ENCODE peak calls at places on chromosomes 1 and 21, in ten cellular contexts. One of them, this sample, is unnamed.

GRCh38 chr1:201711811-201712210 is 117.1 kb upstream of the IPO9 start:
- DNase-seq in GM12892: no peak
- DNase-seq in CD8-positive, alpha-beta memory T cell: no peak
- DNase-seq in activated naive CD4-positive, alpha-beta T cell treated with anti-CD3 and anti-CD28 coated beads, Interleukin-2, amount 10 ng/mL, durations not matched to agents 7 days and 5 days: no peak
- DNase-seq in lung microvascular endothelial cell: no peak
- DNase-seq in NCI-H1105 treated with DMSO at 0.1 percent for 48 hours: no peak
- DNase-seq in aorta: no peak
- DNase-seq in H4: no peak
- DNase-seq in stimulated activated CD8-positive, alpha-beta memory T cell treated with anti-CD3 and anti-CD28 coated beads, Interleukin-7, amount 100 ng/mL, for 24 hours: no peak
- DNase-seq in endothelial cell: no peak
- DNase-seq in this sample: no peak

GRCh38 chr1:114509596-114510234 is 1.3 kb downstream of the TRIM33 start:
- DNase-seq in CD8-positive, alpha-beta memory T cell: no peak
- DNase-seq in NCI-H1105 treated with DMSO at 0.1 percent for 48 hours: peak; percentile 16
- DNase-seq in activated naive CD4-positive, alpha-beta T cell treated with anti-CD3 and anti-CD28 coated beads, Interleukin-2, amount 10 ng/mL, durations not matched to agents 7 days and 5 days: no peak
- DNase-seq in H4: no peak
- DNase-seq in aorta: no peak
- DNase-seq in stimulated activated CD8-positive, alpha-beta memory T cell treated with anti-CD3 and anti-CD28 coated beads, Interleukin-7, amount 100 ng/mL, for 24 hours: no peak
- DNase-seq in GM12892: no peak
- DNase-seq in lung microvascular endothelial cell: peak; percentile 3
- DNase-seq in endothelial cell: no peak
- DNase-seq in this sample: peak; percentile 21

GRCh38 chr1:180609643-180610555 is 21.9 kb upstream of the XPR1 start:
- DNase-seq in endothelial cell: no peak
- DNase-seq in NCI-H1105 treated with DMSO at 0.1 percent for 48 hours: no peak
- DNase-seq in CD8-positive, alpha-beta memory T cell: no peak
- DNase-seq in activated naive CD4-positive, alpha-beta T cell treated with anti-CD3 and anti-CD28 coated beads, Interleukin-2, amount 10 ng/mL, durations not matched to agents 7 days and 5 days: no peak
- DNase-seq in stimulated activated CD8-positive, alpha-beta memory T cell treated with anti-CD3 and anti-CD28 coated beads, Interleukin-7, amount 100 ng/mL, for 24 hours: no peak
- DNase-seq in H4: no peak
- DNase-seq in aorta: no peak
- DNase-seq in GM12892: no peak
- DNase-seq in lung microvascular endothelial cell: no peak
- DNase-seq in this sample: no peak

GRCh38 chr21:38804030-38804616 is 1.6 kb upstream of the ETS2 start:
- DNase-seq in CD8-positive, alpha-beta memory T cell: no peak
- DNase-seq in aorta: no peak
- DNase-seq in lung microvascular endothelial cell: no peak
- DNase-seq in H4: no peak
- DNase-seq in GM12892: no peak
- DNase-seq in endothelial cell: no peak
- DNase-seq in NCI-H1105 treated with DMSO at 0.1 percent for 48 hours: no peak
- DNase-seq in stimulated activated CD8-positive, alpha-beta memory T cell treated with anti-CD3 and anti-CD28 coated beads, Interleukin-7, amount 100 ng/mL, for 24 hours: no peak
- DNase-seq in activated naive CD4-positive, alpha-beta T cell treated with anti-CD3 and anti-CD28 coated beads, Interleukin-2, amount 10 ng/mL, durations not matched to agents 7 days and 5 days: no peak
- DNase-seq in this sample: no peak

GRCh38 chr1:54193453-54193852 is 6.4 kb downstream of the CYB5RL start:
- DNase-seq in lung microvascular endothelial cell: no peak
- DNase-seq in aorta: no peak
- DNase-seq in H4: no peak
- DNase-seq in endothelial cell: no peak
- DNase-seq in NCI-H1105 treated with DMSO at 0.1 percent for 48 hours: no peak
- DNase-seq in CD8-positive, alpha-beta memory T cell: no peak
- DNase-seq in GM12892: no peak
- DNase-seq in activated naive CD4-positive, alpha-beta T cell treated with anti-CD3 and anti-CD28 coated beads, Interleukin-2, amount 10 ng/mL, durations not matched to agents 7 days and 5 days: no peak
- DNase-seq in stimulated activated CD8-positive, alpha-beta memory T cell treated with anti-CD3 and anti-CD28 coated beads, Interleukin-7, amount 100 ng/mL, for 24 hours: no peak
- DNase-seq in this sample: no peak

GRCh38 chr21:29613021-29613420 is 314.3 kb downstream of the BACH1 start:
- DNase-seq in H4: no peak
- DNase-seq in endothelial cell: no peak
- DNase-seq in NCI-H1105 treated with DMSO at 0.1 percent for 48 hours: no peak
- DNase-seq in activated naive CD4-positive, alpha-beta T cell treated with anti-CD3 and anti-CD28 coated beads, Interleukin-2, amount 10 ng/mL, durations not matched to agents 7 days and 5 days: no peak
- DNase-seq in CD8-positive, alpha-beta memory T cell: no peak
- DNase-seq in stimulated activated CD8-positive, alpha-beta memory T cell treated with anti-CD3 and anti-CD28 coated beads, Interleukin-7, amount 100 ng/mL, for 24 hours: no peak
- DNase-seq in lung microvascular endothelial cell: no peak
- DNase-seq in GM12892: no peak
- DNase-seq in aorta: no peak
- DNase-seq in this sample: no peak

GRCh38 chr21:44259082-44259705 is 2.5 kb downstream of the DNMT3L start:
- DNase-seq in stimulated activated CD8-positive, alpha-beta memory T cell treated with anti-CD3 and anti-CD28 coated beads, Interleukin-7, amount 100 ng/mL, for 24 hours: no peak
- DNase-seq in lung microvascular endothelial cell: no peak
- DNase-seq in endothelial cell: no peak
- DNase-seq in NCI-H1105 treated with DMSO at 0.1 percent for 48 hours: no peak
- DNase-seq in GM12892: peak; percentile 2
- DNase-seq in aorta: peak; percentile 59
- DNase-seq in CD8-positive, alpha-beta memory T cell: no peak
- DNase-seq in activated naive CD4-positive, alpha-beta T cell treated with anti-CD3 and anti-CD28 coated beads, Interleukin-2, amount 10 ng/mL, durations not matched to agents 7 days and 5 days: peak; percentile 7
- DNase-seq in H4: no peak
- DNase-seq in this sample: no peak

GRCh38 chr1:202964755-202965440 is 2.2 kb downstream of the CYB5R1 start:
- DNase-seq in GM12892: no peak
- DNase-seq in lung microvascular endothelial cell: no peak
- DNase-seq in NCI-H1105 treated with DMSO at 0.1 percent for 48 hours: peak; percentile 98
- DNase-seq in activated naive CD4-positive, alpha-beta T cell treated with anti-CD3 and anti-CD28 coated beads, Interleukin-2, amount 10 ng/mL, durations not matched to agents 7 days and 5 days: no peak
- DNase-seq in CD8-positive, alpha-beta memory T cell: no peak
- DNase-seq in endothelial cell: no peak
- DNase-seq in H4: no peak
- DNase-seq in stimulated activated CD8-positive, alpha-beta memory T cell treated with anti-CD3 and anti-CD28 coated beads, Interleukin-7, amount 100 ng/mL, for 24 hours: no peak
- DNase-seq in aorta: no peak
- DNase-seq in this sample: no peak

GRCh38 chr1:117967900-117968299 is 38.4 kb downstream of the WDR3 start:
- DNase-seq in aorta: no peak
- DNase-seq in stimulated activated CD8-positive, alpha-beta memory T cell treated with anti-CD3 and anti-CD28 coated beads, Interleukin-7, amount 100 ng/mL, for 24 hours: no peak
- DNase-seq in lung microvascular endothelial cell: no peak
- DNase-seq in endothelial cell: no peak
- DNase-seq in GM12892: no peak
- DNase-seq in NCI-H1105 treated with DMSO at 0.1 percent for 48 hours: peak; percentile 89
- DNase-seq in activated naive CD4-positive, alpha-beta T cell treated with anti-CD3 and anti-CD28 coated beads, Interleukin-2, amount 10 ng/mL, durations not matched to agents 7 days and 5 days: no peak
- DNase-seq in CD8-positive, alpha-beta memory T cell: no peak
- DNase-seq in H4: peak; percentile 55
- DNase-seq in this sample: no peak

GRCh38 chr1:208962867-208963266 is 620.6 kb upstream of the CAMK1G start:
- DNase-seq in NCI-H1105 treated with DMSO at 0.1 percent for 48 hours: no peak
- DNase-seq in aorta: no peak
- DNase-seq in CD8-positive, alpha-beta memory T cell: no peak
- DNase-seq in endothelial cell: no peak
- DNase-seq in stimulated activated CD8-positive, alpha-beta memory T cell treated with anti-CD3 and anti-CD28 coated beads, Interleukin-7, amount 100 ng/mL, for 24 hours: no peak
- DNase-seq in H4: no peak
- DNase-seq in lung microvascular endothelial cell: no peak
- DNase-seq in activated naive CD4-positive, alpha-beta T cell treated with anti-CD3 and anti-CD28 coated beads, Interleukin-2, amount 10 ng/mL, durations not matched to agents 7 days and 5 days: no peak
- DNase-seq in GM12892: no peak
- DNase-seq in this sample: no peak

GRCh38 chr1:173894189-173894588 is 22.9 kb downstream of the SERPINC1 start:
- DNase-seq in stimulated activated CD8-positive, alpha-beta memory T cell treated with anti-CD3 and anti-CD28 coated beads, Interleukin-7, amount 100 ng/mL, for 24 hours: no peak
- DNase-seq in H4: no peak
- DNase-seq in activated naive CD4-positive, alpha-beta T cell treated with anti-CD3 and anti-CD28 coated beads, Interleukin-2, amount 10 ng/mL, durations not matched to agents 7 days and 5 days: no peak
- DNase-seq in GM12892: no peak
- DNase-seq in endothelial cell: no peak
- DNase-seq in aorta: no peak
- DNase-seq in NCI-H1105 treated with DMSO at 0.1 percent for 48 hours: no peak
- DNase-seq in CD8-positive, alpha-beta memory T cell: no peak
- DNase-seq in lung microvascular endothelial cell: no peak
- DNase-seq in this sample: no peak

GRCh38 chr1:11940260-11940921 is 5.9 kb downstream of the PLOD1 start:
- DNase-seq in lung microvascular endothelial cell: no peak
- DNase-seq in NCI-H1105 treated with DMSO at 0.1 percent for 48 hours: no peak
- DNase-seq in aorta: no peak
- DNase-seq in stimulated activated CD8-positive, alpha-beta memory T cell treated with anti-CD3 and anti-CD28 coated beads, Interleukin-7, amount 100 ng/mL, for 24 hours: no peak
- DNase-seq in GM12892: no peak
- DNase-seq in CD8-positive, alpha-beta memory T cell: no peak
- DNase-seq in activated naive CD4-positive, alpha-beta T cell treated with anti-CD3 and anti-CD28 coated beads, Interleukin-2, amount 10 ng/mL, durations not matched to agents 7 days and 5 days: no peak
- DNase-seq in H4: no peak
- DNase-seq in endothelial cell: no peak
- DNase-seq in this sample: no peak

GRCh38 chr21:33642896-33643657 is 776 bp downstream of the ITSN1 start:
- DNase-seq in GM12892: peak; percentile 21
- DNase-seq in H4: no peak
- DNase-seq in CD8-positive, alpha-beta memory T cell: peak; percentile 2
- DNase-seq in aorta: peak; percentile 85
- DNase-seq in NCI-H1105 treated with DMSO at 0.1 percent for 48 hours: no peak
- DNase-seq in endothelial cell: no peak
- DNase-seq in stimulated activated CD8-positive, alpha-beta memory T cell treated with anti-CD3 and anti-CD28 coated beads, Interleukin-7, amount 100 ng/mL, for 24 hours: no peak
- DNase-seq in lung microvascular endothelial cell: peak; percentile 39
- DNase-seq in activated naive CD4-positive, alpha-beta T cell treated with anti-CD3 and anti-CD28 coated beads, Interleukin-2, amount 10 ng/mL, durations not matched to agents 7 days and 5 days: peak; percentile 34
- DNase-seq in this sample: peak; percentile 45

GRCh38 chr1:77888429-77889239 is at the start of gene NEXN:
- DNase-seq in activated naive CD4-positive, alpha-beta T cell treated with anti-CD3 and anti-CD28 coated beads, Interleukin-2, amount 10 ng/mL, durations not matched to agents 7 days and 5 days: peak; percentile 24
- DNase-seq in H4: peak; percentile 31
- DNase-seq in CD8-positive, alpha-beta memory T cell: no peak
- DNase-seq in aorta: peak; percentile 94
- DNase-seq in lung microvascular endothelial cell: peak; percentile 68
- DNase-seq in GM12892: peak; percentile 36
- DNase-seq in stimulated activated CD8-positive, alpha-beta memory T cell treated with anti-CD3 and anti-CD28 coated beads, Interleukin-7, amount 100 ng/mL, for 24 hours: no peak
- DNase-seq in endothelial cell: peak; percentile 75
- DNase-seq in NCI-H1105 treated with DMSO at 0.1 percent for 48 hours: peak; percentile 55
- DNase-seq in this sample: peak; percentile 5

GRCh38 chr1:32486463-32487113 is 21.7 kb downstream of the ZBTB8B start:
- DNase-seq in stimulated activated CD8-positive, alpha-beta memory T cell treated with anti-CD3 and anti-CD28 coated beads, Interleukin-7, amount 100 ng/mL, for 24 hours: no peak
- DNase-seq in lung microvascular endothelial cell: no peak
- DNase-seq in CD8-positive, alpha-beta memory T cell: no peak
- DNase-seq in GM12892: no peak
- DNase-seq in activated naive CD4-positive, alpha-beta T cell treated with anti-CD3 and anti-CD28 coated beads, Interleukin-2, amount 10 ng/mL, durations not matched to agents 7 days and 5 days: no peak
- DNase-seq in endothelial cell: no peak
- DNase-seq in NCI-H1105 treated with DMSO at 0.1 percent for 48 hours: no peak
- DNase-seq in H4: no peak
- DNase-seq in aorta: no peak
- DNase-seq in this sample: no peak

GRCh38 chr1:8016244-8017241 is 9.6 kb downstream of the ERRFI1 start:
- DNase-seq in stimulated activated CD8-positive, alpha-beta memory T cell treated with anti-CD3 and anti-CD28 coated beads, Interleukin-7, amount 100 ng/mL, for 24 hours: no peak
- DNase-seq in lung microvascular endothelial cell: peak; percentile 32
- DNase-seq in H4: no peak
- DNase-seq in GM12892: no peak
- DNase-seq in aorta: no peak
- DNase-seq in endothelial cell: no peak
- DNase-seq in CD8-positive, alpha-beta memory T cell: no peak
- DNase-seq in NCI-H1105 treated with DMSO at 0.1 percent for 48 hours: peak; percentile 26
- DNase-seq in activated naive CD4-positive, alpha-beta T cell treated with anti-CD3 and anti-CD28 coated beads, Interleukin-2, amount 10 ng/mL, durations not matched to agents 7 days and 5 days: no peak
- DNase-seq in this sample: no peak

GRCh38 chr1:202013601-202014000 is 3.2 kb downstream of the ELF3 start:
- DNase-seq in aorta: no peak
- DNase-seq in H4: no peak
- DNase-seq in endothelial cell: no peak
- DNase-seq in GM12892: no peak
- DNase-seq in NCI-H1105 treated with DMSO at 0.1 percent for 48 hours: no peak
- DNase-seq in CD8-positive, alpha-beta memory T cell: no peak
- DNase-seq in stimulated activated CD8-positive, alpha-beta memory T cell treated with anti-CD3 and anti-CD28 coated beads, Interleukin-7, amount 100 ng/mL, for 24 hours: no peak
- DNase-seq in activated naive CD4-positive, alpha-beta T cell treated with anti-CD3 and anti-CD28 coated beads, Interleukin-2, amount 10 ng/mL, durations not matched to agents 7 days and 5 days: no peak
- DNase-seq in lung microvascular endothelial cell: no peak
- DNase-seq in this sample: no peak

GRCh38 chr1:28437260-28437923 is 67.9 kb downstream of the PHACTR4 start:
- DNase-seq in lung microvascular endothelial cell: peak; percentile 77
- DNase-seq in GM12892: no peak
- DNase-seq in CD8-positive, alpha-beta memory T cell: no peak
- DNase-seq in activated naive CD4-positive, alpha-beta T cell treated with anti-CD3 and anti-CD28 coated beads, Interleukin-2, amount 10 ng/mL, durations not matched to agents 7 days and 5 days: no peak
- DNase-seq in aorta: no peak
- DNase-seq in H4: peak; percentile 84
- DNase-seq in endothelial cell: no peak
- DNase-seq in NCI-H1105 treated with DMSO at 0.1 percent for 48 hours: no peak
- DNase-seq in stimulated activated CD8-positive, alpha-beta memory T cell treated with anti-CD3 and anti-CD28 coated beads, Interleukin-7, amount 100 ng/mL, for 24 hours: no peak
- DNase-seq in this sample: peak; percentile 65

GRCh38 chr1:145878724-145879123 is 6.9 kb downstream of the ANKRD35 start:
- DNase-seq in lung microvascular endothelial cell: no peak
- DNase-seq in CD8-positive, alpha-beta memory T cell: no peak
- DNase-seq in activated naive CD4-positive, alpha-beta T cell treated with anti-CD3 and anti-CD28 coated beads, Interleukin-2, amount 10 ng/mL, durations not matched to agents 7 days and 5 days: no peak
- DNase-seq in GM12892: no peak
- DNase-seq in stimulated activated CD8-positive, alpha-beta memory T cell treated with anti-CD3 and anti-CD28 coated beads, Interleukin-7, amount 100 ng/mL, for 24 hours: no peak
- DNase-seq in NCI-H1105 treated with DMSO at 0.1 percent for 48 hours: no peak
- DNase-seq in H4: no peak
- DNase-seq in endothelial cell: no peak
- DNase-seq in aorta: no peak
- DNase-seq in this sample: no peak

GRCh38 chr1:110291241-110292030 is 47.7 kb upstream of the RBM15 start:
- DNase-seq in lung microvascular endothelial cell: no peak
- DNase-seq in NCI-H1105 treated with DMSO at 0.1 percent for 48 hours: no peak
- DNase-seq in H4: no peak
- DNase-seq in aorta: no peak
- DNase-seq in CD8-positive, alpha-beta memory T cell: no peak
- DNase-seq in GM12892: no peak
- DNase-seq in stimulated activated CD8-positive, alpha-beta memory T cell treated with anti-CD3 and anti-CD28 coated beads, Interleukin-7, amount 100 ng/mL, for 24 hours: no peak
- DNase-seq in activated naive CD4-positive, alpha-beta T cell treated with anti-CD3 and anti-CD28 coated beads, Interleukin-2, amount 10 ng/mL, durations not matched to agents 7 days and 5 days: no peak
- DNase-seq in endothelial cell: no peak
- DNase-seq in this sample: no peak

GRCh38 chr1:190169311-190170067 is 308.2 kb downstream of the BRINP3 start:
- DNase-seq in stimulated activated CD8-positive, alpha-beta memory T cell treated with anti-CD3 and anti-CD28 coated beads, Interleukin-7, amount 100 ng/mL, for 24 hours: no peak
- DNase-seq in NCI-H1105 treated with DMSO at 0.1 percent for 48 hours: no peak
- DNase-seq in lung microvascular endothelial cell: no peak
- DNase-seq in CD8-positive, alpha-beta memory T cell: no peak
- DNase-seq in activated naive CD4-positive, alpha-beta T cell treated with anti-CD3 and anti-CD28 coated beads, Interleukin-2, amount 10 ng/mL, durations not matched to agents 7 days and 5 days: no peak
- DNase-seq in GM12892: no peak
- DNase-seq in endothelial cell: no peak
- DNase-seq in H4: peak; percentile 7
- DNase-seq in aorta: no peak
- DNase-seq in this sample: no peak

GRCh38 chr1:233143266-233143665 is 152.3 kb downstream of the PCNX2 start:
- DNase-seq in NCI-H1105 treated with DMSO at 0.1 percent for 48 hours: no peak
- DNase-seq in activated naive CD4-positive, alpha-beta T cell treated with anti-CD3 and anti-CD28 coated beads, Interleukin-2, amount 10 ng/mL, durations not matched to agents 7 days and 5 days: no peak
- DNase-seq in GM12892: no peak
- DNase-seq in H4: no peak
- DNase-seq in endothelial cell: no peak
- DNase-seq in stimulated activated CD8-positive, alpha-beta memory T cell treated with anti-CD3 and anti-CD28 coated beads, Interleukin-7, amount 100 ng/mL, for 24 hours: no peak
- DNase-seq in lung microvascular endothelial cell: no peak
- DNase-seq in aorta: no peak
- DNase-seq in CD8-positive, alpha-beta memory T cell: no peak
- DNase-seq in this sample: no peak

GRCh38 chr1:87826639-87827345 is 498.1 kb downstream of the LMO4 start:
- DNase-seq in lung microvascular endothelial cell: peak; percentile 64
- DNase-seq in endothelial cell: no peak
- DNase-seq in H4: peak; percentile 90
- DNase-seq in activated naive CD4-positive, alpha-beta T cell treated with anti-CD3 and anti-CD28 coated beads, Interleukin-2, amount 10 ng/mL, durations not matched to agents 7 days and 5 days: no peak
- DNase-seq in aorta: no peak
- DNase-seq in stimulated activated CD8-positive, alpha-beta memory T cell treated with anti-CD3 and anti-CD28 coated beads, Interleukin-7, amount 100 ng/mL, for 24 hours: no peak
- DNase-seq in GM12892: peak; percentile 11
- DNase-seq in NCI-H1105 treated with DMSO at 0.1 percent for 48 hours: no peak
- DNase-seq in CD8-positive, alpha-beta memory T cell: no peak
- DNase-seq in this sample: no peak

GRCh38 chr21:28342229-28342810 is 650.4 kb downstream of the LTN1 start:
- DNase-seq in H4: no peak
- DNase-seq in NCI-H1105 treated with DMSO at 0.1 percent for 48 hours: no peak
- DNase-seq in activated naive CD4-positive, alpha-beta T cell treated with anti-CD3 and anti-CD28 coated beads, Interleukin-2, amount 10 ng/mL, durations not matched to agents 7 days and 5 days: no peak
- DNase-seq in endothelial cell: no peak
- DNase-seq in CD8-positive, alpha-beta memory T cell: no peak
- DNase-seq in lung microvascular endothelial cell: no peak
- DNase-seq in aorta: no peak
- DNase-seq in stimulated activated CD8-positive, alpha-beta memory T cell treated with anti-CD3 and anti-CD28 coated beads, Interleukin-7, amount 100 ng/mL, for 24 hours: no peak
- DNase-seq in GM12892: no peak
- DNase-seq in this sample: no peak

GRCh38 chr1:231099311-231099710 is 59.3 kb upstream of the FAM89A start:
- DNase-seq in NCI-H1105 treated with DMSO at 0.1 percent for 48 hours: no peak
- DNase-seq in stimulated activated CD8-positive, alpha-beta memory T cell treated with anti-CD3 and anti-CD28 coated beads, Interleukin-7, amount 100 ng/mL, for 24 hours: no peak
- DNase-seq in GM12892: no peak
- DNase-seq in endothelial cell: no peak
- DNase-seq in aorta: no peak
- DNase-seq in activated naive CD4-positive, alpha-beta T cell treated with anti-CD3 and anti-CD28 coated beads, Interleukin-2, amount 10 ng/mL, durations not matched to agents 7 days and 5 days: no peak
- DNase-seq in H4: no peak
- DNase-seq in lung microvascular endothelial cell: no peak
- DNase-seq in CD8-positive, alpha-beta memory T cell: no peak
- DNase-seq in this sample: no peak

GRCh38 chr21:27423073-27423472 is 456.2 kb upstream of the ADAMTS5 start:
- DNase-seq in aorta: peak; percentile 88
- DNase-seq in lung microvascular endothelial cell: no peak
- DNase-seq in GM12892: no peak
- DNase-seq in activated naive CD4-positive, alpha-beta T cell treated with anti-CD3 and anti-CD28 coated beads, Interleukin-2, amount 10 ng/mL, durations not matched to agents 7 days and 5 days: no peak
- DNase-seq in NCI-H1105 treated with DMSO at 0.1 percent for 48 hours: no peak
- DNase-seq in stimulated activated CD8-positive, alpha-beta memory T cell treated with anti-CD3 and anti-CD28 coated beads, Interleukin-7, amount 100 ng/mL, for 24 hours: no peak
- DNase-seq in CD8-positive, alpha-beta memory T cell: no peak
- DNase-seq in endothelial cell: no peak
- DNase-seq in H4: peak; percentile 88
- DNase-seq in this sample: peak; percentile 33

GRCh38 chr1:28594661-28595411 is 2.8 kb downstream of the RAB42 start:
- DNase-seq in H4: no peak
- DNase-seq in lung microvascular endothelial cell: peak; percentile 49
- DNase-seq in CD8-positive, alpha-beta memory T cell: no peak
- DNase-seq in GM12892: no peak
- DNase-seq in NCI-H1105 treated with DMSO at 0.1 percent for 48 hours: no peak
- DNase-seq in stimulated activated CD8-positive, alpha-beta memory T cell treated with anti-CD3 and anti-CD28 coated beads, Interleukin-7, amount 100 ng/mL, for 24 hours: no peak
- DNase-seq in aorta: peak; percentile 80
- DNase-seq in activated naive CD4-positive, alpha-beta T cell treated with anti-CD3 and anti-CD28 coated beads, Interleukin-2, amount 10 ng/mL, durations not matched to agents 7 days and 5 days: no peak
- DNase-seq in endothelial cell: no peak
- DNase-seq in this sample: no peak

GRCh38 chr1:174964261-174964984 is 35.3 kb upstream of the CACYBP start:
- DNase-seq in lung microvascular endothelial cell: peak; percentile 53
- DNase-seq in CD8-positive, alpha-beta memory T cell: peak; percentile 60
- DNase-seq in GM12892: no peak
- DNase-seq in activated naive CD4-positive, alpha-beta T cell treated with anti-CD3 and anti-CD28 coated beads, Interleukin-2, amount 10 ng/mL, durations not matched to agents 7 days and 5 days: peak; percentile 35
- DNase-seq in aorta: no peak
- DNase-seq in stimulated activated CD8-positive, alpha-beta memory T cell treated with anti-CD3 and anti-CD28 coated beads, Interleukin-7, amount 100 ng/mL, for 24 hours: no peak
- DNase-seq in H4: peak; percentile 45
- DNase-seq in endothelial cell: no peak
- DNase-seq in NCI-H1105 treated with DMSO at 0.1 percent for 48 hours: no peak
- DNase-seq in this sample: no peak

This sample was measured in SW480.